ENCODE peak calls at places on chromosomes 16 and 17, in nine cellular contexts. T, D, E, W, Y, M, F, V and A are unnamed samples.
A peak's percentile ranks its signal among the peaks of the same experiment; 100 is the strongest.

GRCh38 chr16:58187092-58187491 is 10.8 kb downstream of the CSNK2A2 start:
- DNase-seq in T (no peak), D (no peak), E (no peak), W (no peak), Y (peak; percentile 1), M (peak; percentile 15), F (no peak), V (no peak), A (no peak)

GRCh38 chr17:14522795-14523387 is 222.0 kb downstream of the HS3ST3B1 start:
- DNase-seq in T (no peak), D (no peak), E (no peak), W (no peak), Y (no peak), M (no peak), F (no peak), V (no peak), A (no peak)

GRCh38 chr17:7932949-7933348 is 943 bp downstream of the CNTROB start:
- DNase-seq in T (no peak), D (peak; percentile 39), E (peak; percentile 13), W (no peak), Y (peak; percentile 65), M (peak; percentile 62), F (peak; percentile 35), V (peak; percentile 47), A (no peak)

GRCh38 chr17:78263063-78263735 is 31.8 kb downstream of the TMEM235 start:
- DNase-seq in T (no peak), D (no peak), E (no peak), W (no peak), Y (no peak), M (no peak), F (no peak), V (peak; percentile 61), A (no peak)

GRCh38 chr16:64094170-64094960 is 1027.5 kb downstream of the CDH11 start:
- DNase-seq in T (no peak), D (no peak), E (no peak), W (no peak), Y (no peak), M (no peak), F (peak; percentile 10), V (no peak), A (no peak)

GRCh38 chr16:57192720-57193486 is 6.8 kb downstream of the RSPRY1 start:
- DNase-seq in T (no peak), D (no peak), E (no peak), W (no peak), Y (peak; percentile 75), M (peak; percentile 23), F (no peak), V (no peak), A (no peak)

GRCh38 chr17:71084219-71084618 is 914.9 kb downstream of the KCNJ2 start:
- DNase-seq in T (no peak), D (peak; percentile 77), E (peak; percentile 13), W (no peak), Y (peak; percentile 9), M (peak; percentile 13), F (peak; percentile 15), V (peak; percentile 79), A (no peak)

GRCh38 chr17:12133183-12133582 is 112.5 kb downstream of the MAP2K4 start:
- DNase-seq in T (no peak), D (no peak), E (no peak), W (no peak), Y (no peak), M (no peak), F (no peak), V (no peak), A (no peak)

GRCh38 chr16:31148281-31148728 is 1.6 kb downstream of the PRSS36 start:
- DNase-seq in T (no peak), D (no peak), E (no peak), W (no peak), Y (no peak), M (no peak), F (no peak), V (peak; percentile 90), A (no peak)

GRCh38 chr17:1264196-1264595 is 6.0 kb upstream of the BHLHA9 start:
- DNase-seq in T (no peak), D (no peak), E (no peak), W (no peak), Y (no peak), M (no peak), F (no peak), V (no peak), A (no peak)